ENCODE peak calls at places on chromosomes 5 and 9, in five cellular contexts. V is nucleus accumbens, I is IMR-90, W is M059J, U is fibroblast of pulmonary artery. D is an unnamed sample.

GRCh38 chr9:74721696-74722660 is 165.7 kb downstream of the TRPM6 start:
- DNase-seq in W (no peak), V (no peak), U (no peak), I (no peak), D (no peak)

GRCh38 chr5:88877826-88878225 is 5.2 kb downstream of the MEF2C start:
- DNase-seq in U (peak; percentile 60), W (no peak), V (no peak), I (no peak), D (no peak)

GRCh38 chr5:129996896-129997295 is 92.6 kb downstream of the CHSY3 start:
- DNase-seq in U (peak; percentile 48), W (no peak), V (no peak), I (peak; percentile 18), D (no peak)

GRCh38 chr5:127203818-127204217 is 86.8 kb upstream of the MEGF10 start:
- DNase-seq in I (peak; percentile 39), W (peak; percentile 70), V (no peak), U (peak; percentile 77), D (no peak)

GRCh38 chr5:134964359-134965270 is 3.1 kb upstream of the CATSPER3 start:
- DNase-seq in V (no peak), U (no peak), W (no peak), I (no peak), D (no peak)

GRCh38 chr5:9015250-9015936 is 530.5 kb downstream of the SEMA5A start:
- DNase-seq in V (no peak), W (peak; percentile 81), I (peak; percentile 44), U (peak; percentile 34), D (no peak)

GRCh38 chr5:148875205-148875875 is 48.9 kb downstream of the ADRB2 start:
- DNase-seq in V (no peak), U (peak; percentile 10), W (peak; percentile 6), I (no peak), D (no peak)

GRCh38 chr9:122265265-122265900 is 701 bp downstream of the MRRF start:
- DNase-seq in I (peak; percentile 6), U (peak; percentile 20), V (no peak), W (peak; percentile 50), D (no peak)

GRCh38 chr5:54520940-54521339 is 3.4 kb downstream of the SNX18 start:
- DNase-seq in W (no peak), U (no peak), I (no peak), V (no peak), D (no peak)

GRCh38 chr9:133518193-133518592 is 6.6 kb downstream of the MYMK start:
- DNase-seq in U (no peak), W (no peak), V (no peak), I (no peak), D (no peak)

GRCh38 chr9:86846679-86847078 is 100.6 kb downstream of the GAS1 start:
- DNase-seq in V (no peak), U (no peak), I (peak; percentile 65), W (no peak), D (no peak)

GRCh38 chr5:129014185-129014584 is 48.9 kb downstream of the SLC27A6 start:
- DNase-seq in W (no peak), U (no peak), I (no peak), V (no peak), D (no peak)

GRCh38 chr5:14739538-14739937 is 75.0 kb downstream of the OTULIN start:
- DNase-seq in I (peak; percentile 61), W (peak; percentile 87), U (peak; percentile 60), V (no peak), D (no peak)

GRCh38 chr5:97835128-97835527 is 652.1 kb upstream of the RIOK2 start:
- DNase-seq in V (no peak), U (no peak), W (no peak), I (no peak), D (no peak)

GRCh38 chr9:4068449-4068848 is 231.4 kb downstream of the GLIS3 start:
- DNase-seq in U (no peak), W (no peak), V (no peak), I (no peak), D (no peak)

GRCh38 chr9:7479300-7479699 is 320.3 kb downstream of the DMAC1 start:
- DNase-seq in W (no peak), I (peak; percentile 13), V (no peak), U (no peak), D (no peak)

GRCh38 chr5:82018462-82018861 is 46.6 kb downstream of the ATG10 start:
- DNase-seq in V (no peak), I (peak; percentile 19), U (peak; percentile 6), W (no peak), D (no peak)

D was measured in ureter.